ENCODE peak calls at places on chromosomes 5 and 9, in seven cellular contexts. Y is GM23338, L is PC-9, Z is neural progenitor cell, Q is GM23248, B is SK-N-SH, T is H1. E is an unnamed sample.

GRCh38 chr9:128392302-128393152 is 21.4 kb downstream of the URM1 start:
- DNase-seq in Y (peak), L (no peak), Z (peak), Q (no peak), B (peak), T (no peak), E (no peak)

GRCh38 chr9:113233146-113233545 is 11.8 kb downstream of the SLC31A1 start:
- DNase-seq in Y (no peak), L (peak), Z (no peak), Q (no peak), B (no peak), T (no peak), E (no peak)

GRCh38 chr5:149636861-149637246 is 55.6 kb downstream of the ARHGEF37 start:
- DNase-seq in Y (peak), L (no peak), Z (peak), Q (peak), B (peak), T (peak), E (peak)

GRCh38 chr5:173745123-173745522 is 128.7 kb upstream of the BOD1 start:
- DNase-seq in Y (peak), L (no peak), Z (no peak), Q (no peak), B (peak), T (no peak), E (no peak)

GRCh38 chr5:123720339-123720738 is 208.4 kb downstream of the CSNK1G3 start:
- DNase-seq in Y (no peak), L (no peak), Z (no peak), Q (no peak), B (no peak), T (no peak), E (no peak)

GRCh38 chr5:72402959-72403628 is 82.9 kb downstream of the PTCD2 start:
- DNase-seq in Y (peak), L (no peak), Z (no peak), Q (peak), B (no peak), T (no peak), E (no peak)

GRCh38 chr5:94745786-94746730 is 127.6 kb downstream of the SLF1 start:
- DNase-seq in Y (no peak), L (no peak), Z (no peak), Q (peak), B (no peak), T (no peak), E (peak)

GRCh38 chr5:17132444-17133083 is 84.9 kb upstream of the BASP1 start:
- DNase-seq in Y (peak), L (no peak), Z (peak), Q (peak), B (peak), T (no peak), E (no peak)

GRCh38 chr9:121395558-121395957 is 25.5 kb upstream of the STOM start:
- DNase-seq in Y (no peak), L (no peak), Z (no peak), Q (no peak), B (no peak), T (no peak), E (peak)

GRCh38 chr9:35114921-35115341 is 731 bp downstream of the ATOSB start:
- DNase-seq in Y (peak), L (no peak), Z (peak), Q (peak), B (peak), T (no peak), E (peak)

GRCh38 chr5:167802755-167803431 is 488.6 kb upstream of the WWC1 start:
- DNase-seq in Y (peak), L (peak), Z (peak), Q (no peak), B (no peak), T (peak), E (peak)

GRCh38 chr9:127451681-127452480 is 571 bp downstream of the LRSAM1 start:
- DNase-seq in Y (peak), L (peak), Z (peak), Q (peak), B (peak), T (no peak), E (peak)

GRCh38 chr9:123399803-123400378 is 43.9 kb downstream of the CRB2 start:
- DNase-seq in Y (peak), L (no peak), Z (peak), Q (peak), B (peak), T (no peak), E (no peak)

GRCh38 chr9:114238919-114239879 is 83.7 kb upstream of the ORM1 start:
- DNase-seq in Y (peak), L (no peak), Z (peak), Q (peak), B (peak), T (no peak), E (no peak)

GRCh38 chr5:56426658-56427057 is 193.5 kb upstream of the ANKRD55 start:
- DNase-seq in Y (no peak), L (no peak), Z (no peak), Q (no peak), B (no peak), T (no peak), E (no peak)

GRCh38 chr9:33044677-33045282 is 19.7 kb downstream of the DNAJA1 start:
- DNase-seq in Y (peak), L (no peak), Z (peak), Q (no peak), B (peak), T (no peak), E (peak)

GRCh38 chr9:137478613-137479314 is 19.6 kb upstream of the NSMF start:
- DNase-seq in Y (peak), L (no peak), Z (no peak), Q (no peak), B (peak), T (no peak), E (no peak)

GRCh38 chr9:137479315-137479861 is 20.3 kb upstream of the NSMF start:
- DNase-seq in Y (no peak), L (no peak), Z (no peak), Q (no peak), B (peak), T (no peak), E (no peak)

GRCh38 chr9:137482094-137482781 is 23.1 kb upstream of the NSMF start:
- DNase-seq in Y (no peak), L (peak), Z (no peak), Q (peak), B (no peak), T (no peak), E (peak)

GRCh38 chr9:137479892-137480685 is 21.0 kb upstream of the NSMF start:
- DNase-seq in Y (peak), L (no peak), Z (no peak), Q (no peak), B (peak), T (no peak), E (no peak)

DNA sequence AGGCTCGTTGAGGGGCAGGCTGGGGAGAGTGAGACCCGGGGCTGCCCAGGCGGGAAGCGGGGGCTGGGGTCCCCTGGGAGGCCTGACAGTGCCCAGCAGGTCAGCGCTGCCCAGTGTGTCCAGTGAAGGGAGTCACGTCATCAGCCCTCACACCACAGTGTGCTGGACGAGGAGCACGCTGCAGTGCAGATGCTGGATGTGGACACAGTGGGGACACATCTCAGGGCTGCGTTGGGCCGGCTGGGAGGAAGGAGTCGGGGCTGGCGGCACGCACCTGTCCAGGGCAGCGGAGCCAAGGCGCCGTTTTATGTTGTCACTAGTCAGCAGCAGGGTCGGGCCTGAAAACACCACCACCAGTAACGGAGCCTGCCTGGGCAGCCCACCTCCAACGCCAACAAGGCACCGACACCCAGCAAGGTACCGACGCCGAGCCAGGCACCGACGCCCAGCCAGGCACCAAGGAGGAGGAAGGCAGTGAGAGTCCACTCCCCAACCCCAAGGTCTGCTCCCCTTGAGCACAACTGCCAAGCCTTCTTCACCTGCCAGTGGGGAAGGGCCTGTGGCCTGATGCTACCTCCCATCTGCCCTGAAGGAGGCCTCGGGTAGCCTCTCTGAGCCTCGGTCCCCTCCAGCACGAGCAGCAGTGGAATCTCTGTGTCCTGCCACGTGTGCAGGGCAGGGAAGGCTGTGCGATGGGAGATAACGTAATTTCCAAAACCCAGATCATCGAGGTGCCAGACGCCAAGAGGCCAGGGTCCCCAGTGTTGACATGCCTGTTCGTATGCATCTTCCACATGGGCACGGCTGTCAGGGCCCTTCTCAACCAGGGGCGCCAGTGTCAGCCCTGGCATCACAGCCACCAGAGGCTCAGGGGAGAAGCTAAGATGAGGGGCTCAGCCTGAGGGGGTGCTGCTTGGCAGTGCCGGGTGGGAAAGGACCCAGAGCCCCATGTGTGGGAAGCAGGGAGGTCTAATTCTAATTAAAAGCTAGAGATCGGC is 21.9 kb upstream of the NSMF start:
- DNase-seq in Y (no peak), L (no peak), Z (no peak), Q (no peak), B (no peak), T (no peak), E (no peak)
- H3K27ac ChIP-seq in Y (no peak), L (no peak), Z (no peak), Q (no peak), B (peak), T (no peak), E (no peak)

GRCh38 chr5:142186821-142187594 is 78.4 kb downstream of the NDFIP1 start:
- DNase-seq in Y (no peak), L (peak), Z (no peak), Q (no peak), B (peak), T (no peak), E (no peak)
- H2AFZ ChIP-seq in Y (peak), L (no peak), Z (peak), Q (no peak), B (no peak), T (peak), E (no peak)

GRCh38 chr9:671997-672396 is 169.5 kb upstream of the DMRT1 start:
- DNase-seq in Y (no peak), L (no peak), Z (no peak), Q (no peak), B (no peak), T (no peak), E (no peak)

GRCh38 chr9:673264-673965 is 168.1 kb upstream of the DMRT1 start:
- DNase-seq in Y (no peak), L (no peak), Z (no peak), Q (no peak), B (no peak), T (no peak), E (peak)

GRCh38 chr9:675697-676370 is 165.7 kb upstream of the DMRT1 start:
- DNase-seq in Y (no peak), L (no peak), Z (no peak), Q (no peak), B (no peak), T (no peak), E (no peak)

GRCh38 chr9:673966-674526 is 167.5 kb upstream of the DMRT1 start:
- DNase-seq in Y (peak), L (no peak), Z (peak), Q (no peak), B (no peak), T (peak), E (peak)

GRCh38 chr9:672833-673232 is 168.7 kb upstream of the DMRT1 start:
- DNase-seq in Y (no peak), L (no peak), Z (no peak), Q (no peak), B (no peak), T (no peak), E (no peak)
- H3K27ac ChIP-seq in Y (no peak), L (no peak), Z (no peak), Q (no peak), B (no peak), T (no peak), E (peak)

DNA sequence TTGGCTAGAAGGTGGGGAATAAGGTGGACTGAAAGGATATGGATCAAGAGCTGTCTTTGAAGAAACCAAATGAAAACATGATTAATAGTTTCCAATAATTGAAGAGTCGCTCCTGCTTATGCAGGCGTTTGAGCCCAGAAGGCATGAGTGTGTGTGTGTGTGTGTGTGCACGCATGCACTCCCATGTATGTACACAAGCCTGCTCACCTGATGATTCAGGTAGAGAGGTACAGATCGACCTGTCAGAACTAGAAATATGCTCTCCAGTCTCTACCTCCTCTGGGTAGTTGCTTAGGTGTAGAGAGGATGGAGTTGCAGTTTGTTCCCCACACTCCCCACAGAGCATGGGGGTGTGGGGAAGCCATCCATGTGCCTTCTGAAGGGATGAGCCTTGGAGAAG is 1.1 kb upstream of the FGF1 start:
- DNase-seq in Y (no peak), L (no peak), Z (no peak), Q (no peak), B (no peak), T (no peak), E (peak)
- H2AFZ ChIP-seq in Y (no peak), L (no peak), Z (no peak), Q (no peak), B (no peak), T (no peak), E (peak)